ENCODE peak calls at places on chromosome 6, in ten cellular contexts. L, T, K, R, S, F, N, D, H and P are unnamed samples. For H3K9me3, the result is how much of the 10 kb centered on the place peaks cover.

GRCh38 chr6:48733581-48733980 is 622.6 kb upstream of the PTCHD4 start:
- DNase-seq in F (no peak), L (no peak), H (no peak), R (no peak), S (no peak), T (no peak), N (no peak), K (peak), D (no peak), P (no peak)

GRCh38 chr6:170151235-170152110 is 139.4 kb downstream of the DLL1 start:
- DNase-seq in K (no peak), L (no peak), N (no peak), F (no peak), H (no peak), S (peak), R (peak), T (peak), D (no peak), P (no peak)

GRCh38 chr6:56849876-56850275 is 105.0 kb upstream of the BEND6 start:
- DNase-seq in N (no peak), R (no peak), T (no peak), L (no peak), D (no peak), F (no peak), H (no peak), K (peak), S (peak), P (no peak)

GRCh38 chr6:137181876-137182653 is 8.6 kb upstream of the IL22RA2 start:
- DNase-seq in K (no peak), S (no peak), L (no peak), H (no peak), T (no peak), N (no peak), D (no peak), F (no peak), R (no peak), P (no peak)

GRCh38 chr6:4856779-4857178 is 80.6 kb downstream of the CDYL start:
- DNase-seq in F (no peak), K (no peak), R (no peak), H (no peak), D (no peak), N (no peak), L (no peak), T (no peak), S (no peak), P (no peak)

GRCh38 chr6:41367700-41368099 is 32.3 kb downstream of the NCR2 start:
- DNase-seq in K (peak), R (peak), T (peak), H (no peak), L (no peak), S (peak), N (no peak), D (no peak), F (no peak), P (no peak)

GRCh38 chr6:167113935-167114910 is 8.7 kb upstream of the CCR6 start:
- DNase-seq in H (no peak), T (no peak), S (no peak), L (peak), R (peak), K (no peak), F (no peak), N (no peak), D (no peak), P (no peak)

GRCh38 chr6:3592371-3592941 is 135.6 kb upstream of the SLC22A23 start:
- DNase-seq in H (no peak), F (no peak), R (no peak), L (no peak), S (no peak), K (peak), N (no peak), T (no peak), D (no peak), P (no peak)

GRCh38 chr6:156449569-156449968 is 327.6 kb upstream of the ARID1B start:
- DNase-seq in N (no peak), S (no peak), K (no peak), T (no peak), H (no peak), F (no peak), L (no peak), D (no peak), R (no peak), P (no peak)

GRCh38 chr6:47042238-47042843 is at the start of gene ADGRF1:
- DNase-seq in R (no peak), L (no peak), T (no peak), D (no peak), H (no peak), K (no peak), S (no peak), N (peak), F (no peak), P (peak)

GRCh38 chr6:142926494-142927273 is 18.3 kb downstream of the HIVEP2 start:
- DNase-seq in T (peak), H (peak), N (peak), L (peak), R (no peak), S (peak), K (peak), D (peak), F (no peak), P (peak)

GRCh38 chr6:149484733-149485700 is at the start of gene ZC3H12D:
- DNase-seq in T (no peak), L (peak), H (peak), F (no peak), N (peak), R (no peak), S (peak), K (peak), D (peak), P (no peak)

GRCh38 chr6:108174371-108175175 is 8.8 kb downstream of the NR2E1 start:
- DNase-seq in R (no peak), H (no peak), L (no peak), S (peak), K (peak), D (no peak), T (no peak), N (no peak), F (no peak), P (no peak)

GRCh38 chr6:29011276-29011734 is 6.2 kb upstream of the ZNF311 start:
- DNase-seq in R (no peak), L (peak), K (peak), D (no peak), H (peak), S (peak), T (peak), F (peak), N (peak), P (no peak)

GRCh38 chr6:143279385-143279784 is 171.1 kb downstream of the ADAT2 start:
- DNase-seq in L (no peak), F (no peak), R (no peak), S (peak), K (peak), D (no peak), H (no peak), N (no peak), T (no peak), P (no peak)

GRCh38 chr6:90110971-90111370 is 185.7 kb downstream of the BACH2 start:
- DNase-seq in D (no peak), F (no peak), H (peak), N (no peak), T (no peak), R (no peak), L (peak), K (no peak), S (no peak), P (no peak)

GRCh38 chr6:87945966-87946365 is 101.7 kb upstream of the SPACA1 start:
- DNase-seq in S (no peak), K (peak), F (no peak), T (no peak), H (no peak), D (no peak), L (no peak), N (no peak), R (no peak), P (no peak)

GRCh38 chr6:152748843-152749242 is 1.8 kb upstream of the VIP start:
- DNase-seq in F (no peak), L (no peak), D (no peak), T (no peak), R (no peak), S (no peak), K (peak), H (no peak), N (no peak), P (no peak)

GRCh38 chr6:17281497-17282481 is 628 bp downstream of the RBM24 start:
- DNase-seq in N (peak), K (peak), R (no peak), T (peak), H (no peak), F (no peak), S (peak), D (peak), L (no peak), P (no peak)

GRCh38 chr6:159754401-159754800 is 7.4 kb upstream of the ACAT2 start:
- DNase-seq in S (no peak), D (no peak), F (no peak), R (no peak), H (no peak), T (no peak), N (no peak), L (no peak), K (no peak), P (no peak)

GRCh38 chr6:35483892-35484645 is 12.8 kb downstream of the TEAD3 start:
- DNase-seq in D (no peak), T (no peak), R (no peak), K (no peak), F (no peak), L (no peak), H (no peak), S (no peak), N (no peak), P (no peak)

GRCh38 chr6:12572884-12573824 is 143.4 kb upstream of the PHACTR1 start:
- DNase-seq in F (peak), D (no peak), L (no peak), K (peak), R (no peak), N (no peak), S (peak), T (no peak), H (no peak), P (no peak)

GRCh38 chr6:125252891-125253290 is 48.9 kb downstream of the HDDC2 start:
- DNase-seq in L (no peak), T (no peak), S (no peak), K (no peak), D (no peak), N (no peak), H (no peak), R (no peak), F (no peak), P (no peak)

GRCh38 chr6:68197356-68197755 is 437.7 kb upstream of the ADGRB3 start:
- DNase-seq in H (no peak), S (no peak), L (no peak), K (peak), F (no peak), D (no peak), N (no peak), R (no peak), T (no peak), P (no peak)

GRCh38 chr6:2733324-2733723 is 17.4 kb downstream of the MYLK4 start:
- DNase-seq in K (peak), S (no peak), L (no peak), N (no peak), R (no peak), F (no peak), D (peak), T (no peak), H (no peak), P (peak)

GRCh38 chr6:163127587-163127986 is 286.9 kb upstream of the QKI start:
- DNase-seq in D (no peak), R (no peak), H (no peak), S (no peak), F (no peak), T (no peak), N (no peak), K (no peak), L (no peak), P (no peak)

GRCh38 chr6:153208706-153209105 is 77.6 kb upstream of the RGS17 start:
- DNase-seq in N (no peak), H (no peak), D (no peak), K (peak), T (no peak), S (no peak), F (no peak), L (no peak), R (no peak), P (no peak)

GRCh38 chr6:45688180-45688579 is 310.4 kb upstream of the SUPT3H start:
- DNase-seq in R (no peak), F (no peak), D (no peak), H (no peak), S (no peak), T (no peak), N (no peak), K (no peak), L (no peak), P (no peak)

GRCh38 chr6:45690846-45691245 is 313.1 kb upstream of the SUPT3H start:
- DNase-seq in H (no peak), D (no peak), L (no peak), F (no peak), T (no peak), K (no peak), R (no peak), S (no peak), N (no peak), P (no peak)

GRCh38 chr6:45689926-45690615 is 312.3 kb upstream of the SUPT3H start:
- DNase-seq in N (no peak), K (peak), S (no peak), H (no peak), D (no peak), F (no peak), T (no peak), L (no peak), R (no peak), P (no peak)

GRCh38 chr6:45692021-45692420 is 314.3 kb upstream of the SUPT3H start:
- DNase-seq in F (no peak), H (no peak), K (no peak), R (no peak), L (no peak), S (no peak), T (no peak), D (no peak), N (no peak), P (no peak)

DNA sequence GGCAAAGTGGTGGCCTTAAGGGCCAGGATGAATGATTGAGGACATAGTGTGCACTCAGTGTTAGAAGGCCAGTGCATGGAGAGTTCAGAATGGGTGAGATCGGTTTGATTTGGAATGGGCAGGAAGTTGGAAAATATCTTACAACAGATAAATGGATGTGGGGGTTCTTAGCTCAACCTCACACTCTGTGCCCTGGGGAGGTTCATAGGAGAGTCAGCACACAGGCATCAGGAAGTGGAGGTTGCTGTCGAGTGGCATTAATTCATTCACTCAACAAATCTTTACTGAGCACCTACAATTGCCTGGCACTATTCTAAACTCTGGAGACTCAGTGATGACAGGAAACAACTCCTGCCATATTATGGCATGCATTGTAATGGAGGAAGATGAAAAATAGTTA is 313.7 kb upstream of the SUPT3H start:
- DNase-seq in N (no peak), T (no peak), R (no peak), H (no peak), S (no peak), L (no peak), K (no peak), D (no peak), F (no peak), P (no peak)
- H3K9me3 ChIP-seq in N (under half), T (under half), R (under half), H (under half), S (under half), L (under half), K (under half), D (under half), F (under half), P (under half)

GRCh38 chr6:164690702-164691500 is 618.5 kb downstream of the C6orf118 start:
- DNase-seq in R (no peak), L (no peak), N (no peak), K (no peak), D (no peak), F (no peak), H (no peak), T (no peak), S (no peak), P (no peak)
- H3K9me3 ChIP-seq in R (under half), L (under half), N (under half), K (under half), D (under half), F (under half), H (under half), T (under half), S (under half), P (under half)

GRCh38 chr6:55636406-55637102 is 57.6 kb upstream of the HMGCLL1 start:
- DNase-seq in S (no peak), T (no peak), F (no peak), D (no peak), H (no peak), N (no peak), L (no peak), R (no peak), K (peak), P (no peak)

GRCh38 chr6:55643868-55644267 is 64.9 kb upstream of the HMGCLL1 start:
- DNase-seq in R (no peak), D (no peak), T (no peak), K (peak), N (no peak), H (no peak), F (no peak), S (no peak), L (no peak), P (no peak)

GRCh38 chr6:55642366-55642765 is 63.4 kb upstream of the HMGCLL1 start:
- DNase-seq in T (no peak), D (no peak), L (no peak), F (no peak), H (no peak), S (no peak), K (no peak), N (no peak), R (no peak), P (no peak)
- H3K9me3 ChIP-seq in T (under half), D (under half), L (under half), F (under half), H (under half), S (under half), K (under half), N (under half), R (under half), P (under half)

DNA sequence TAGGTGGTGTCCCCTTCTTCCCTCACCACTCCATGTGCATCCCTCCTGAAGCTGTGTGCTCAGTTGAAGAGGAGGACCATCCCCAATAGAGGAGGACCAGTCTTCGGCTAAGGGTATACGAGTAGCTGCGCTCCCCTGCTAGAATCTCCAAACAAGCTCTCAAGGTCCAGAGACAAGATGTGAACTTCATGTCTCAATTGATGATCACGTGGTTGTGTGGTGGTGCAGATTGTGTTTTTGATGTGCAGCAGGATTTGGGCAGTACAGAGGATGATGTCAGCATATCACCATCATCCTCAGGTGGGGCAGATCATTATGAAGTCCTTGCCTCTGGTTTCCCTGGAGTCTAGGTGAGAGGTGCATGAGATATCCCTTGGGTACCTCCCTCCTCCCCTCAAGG is 20.0 kb upstream of the DDR1 start:
- DNase-seq in T (no peak), F (no peak), D (no peak), N (no peak), S (peak), K (no peak), R (no peak), L (no peak), H (no peak), P (no peak)
- H3K9me3 ChIP-seq in T (under half), F (under half), D (under half), N (under half), S (under half), K (under half), R (under half), L (under half), H (under half), P (under half)

GRCh38 chr6:24272148-24272547 is 85.7 kb downstream of the DCDC2 start:
- DNase-seq in T (no peak), R (no peak), N (no peak), H (no peak), K (no peak), S (no peak), D (no peak), L (no peak), F (no peak), P (no peak)
- H3K9me3 ChIP-seq in T (under half), R (under half), N (under half), H (under half), K (under half), S (under half), D (under half), L (under half), F (under half), P (under half)

GRCh38 chr6:96499781-96500180 is 21.8 kb upstream of the UFL1 start:
- DNase-seq in F (no peak), R (no peak), T (no peak), D (no peak), N (no peak), S (no peak), K (no peak), L (peak), H (peak), P (no peak)
- H3K9me3 ChIP-seq in F (under half), R (under half), T (under half), D (under half), N (under half), S (under half), K (under half), L (under half), H (under half), P (under half)

GRCh38 chr6:27088068-27088467 is 159.4 kb upstream of the PRSS16 start:
- DNase-seq in R (no peak), F (no peak), K (no peak), S (no peak), H (no peak), T (no peak), D (no peak), N (no peak), L (no peak), P (no peak)
- H3K9me3 ChIP-seq in R (under half), F (under half), K (under half), S (under half), H (under half), T (under half), D (under half), N (under half), L (under half), P (under half)